ENCODE peak calls at places on chromosome 16, in nine cellular contexts. Y, W, H, F, D, S, U, Q and A are unnamed samples.

GRCh38 chr16:23384878-23385277 is 68.1 kb downstream of the COG7 start:
- DNase-seq in Y (no peak), F (no peak), S (no peak), Q (no peak), U (no peak), D (no peak), W (no peak), H (no peak), A (no peak)

GRCh38 chr16:80317132-80318098 is 223.4 kb upstream of the DYNLRB2 start:
- DNase-seq in U (no peak), Q (no peak), H (no peak), D (no peak), F (peak; percentile 17), Y (no peak), S (no peak), W (no peak), A (no peak)

GRCh38 chr16:75820672-75821071 is 94.4 kb upstream of the CPHXL start:
- DNase-seq in Q (no peak), H (no peak), D (no peak), Y (no peak), U (no peak), S (no peak), F (peak; percentile 44), W (no peak), A (no peak)

GRCh38 chr16:77093999-77094398 is 97.0 kb upstream of the MON1B start:
- DNase-seq in U (no peak), W (no peak), S (no peak), H (no peak), Y (no peak), Q (no peak), D (no peak), F (no peak), A (no peak)

GRCh38 chr16:80258407-80258806 is 282.4 kb upstream of the DYNLRB2 start:
- DNase-seq in Q (no peak), S (no peak), W (no peak), D (no peak), U (no peak), Y (no peak), H (no peak), F (no peak), A (no peak)

GRCh38 chr16:84741351-84741791 is 41.6 kb downstream of the USP10 start:
- DNase-seq in H (no peak), Q (no peak), S (no peak), D (no peak), W (no peak), Y (no peak), U (no peak), F (no peak), A (no peak)

GRCh38 chr16:8675183-8676159 is 1.1 kb downstream of the ABAT start:
- DNase-seq in S (no peak), U (peak; percentile 28), W (peak; percentile 56), Y (no peak), Q (no peak), H (peak; percentile 16), F (no peak), D (no peak), A (no peak)

GRCh38 chr16:57601801-57602478 is 26.5 kb upstream of the ADGRG1 start:
- DNase-seq in U (peak; percentile 60), H (no peak), Y (no peak), Q (no peak), W (peak; percentile 73), F (no peak), D (no peak), S (no peak), A (no peak)

GRCh38 chr16:1308036-1308976 is 1.1 kb upstream of the UBE2I start:
- DNase-seq in D (no peak), Y (no peak), U (no peak), Q (no peak), S (no peak), W (no peak), F (peak; percentile 90), H (no peak), A (no peak)

GRCh38 chr16:30488764-30489595 is 16.4 kb downstream of the ITGAL start:
- DNase-seq in F (peak; percentile 40), U (no peak), D (no peak), S (no peak), Y (no peak), W (no peak), Q (no peak), H (no peak), A (no peak)

GRCh38 chr16:87657621-87658192 is 55.4 kb downstream of the JPH3 start:
- DNase-seq in Q (no peak), U (no peak), H (no peak), Y (no peak), F (peak; percentile 59), W (no peak), D (no peak), S (no peak), A (no peak)

GRCh38 chr16:75687361-75687760 is 10.6 kb upstream of the CPHXL2 start:
- DNase-seq in H (no peak), Y (no peak), F (no peak), Q (no peak), U (no peak), D (no peak), W (no peak), S (no peak), A (no peak)

GRCh38 chr16:65318138-65318537 is 196.3 kb upstream of the CDH11 start:
- DNase-seq in U (no peak), H (no peak), D (no peak), W (no peak), S (no peak), F (no peak), Y (no peak), Q (no peak), A (peak; percentile 88)